ENCODE peak calls at places on chromosomes 3 and 15, in ten cellular contexts. V is sciatic nerve, U is NCI-H2081, M is HEK293T, H is progenitor cell of endocrine pancreas, L is NCI-H2171, Q is cardiac muscle cell, T is cardiac fibroblast, F is occipital lobe, W is GM12865. N is an unnamed sample.

GRCh38 chr3:186519021-186519658 is 25.0 kb downstream of the CRYGS start:
- DNase-seq in U (no peak), V (no peak), T (no peak), M (no peak), Q (no peak), H (no peak), F (no peak), W (peak), L (no peak), N (no peak)

GRCh38 chr3:24069045-24069444 is 124.0 kb downstream of the NR1D2 start:
- DNase-seq in L (no peak), F (no peak), Q (peak), T (peak), V (no peak), W (no peak), U (peak), M (no peak), H (no peak), N (no peak)

GRCh38 chr3:57733790-57734189 is 22.3 kb upstream of the SLMAP start:
- DNase-seq in V (no peak), M (no peak), L (no peak), H (no peak), F (no peak), Q (no peak), U (no peak), T (no peak), W (no peak), N (peak)

GRCh38 chr15:36133686-36134085 is 445.7 kb upstream of the CDIN1 start:
- DNase-seq in H (no peak), W (no peak), F (no peak), M (no peak), L (no peak), V (no peak), U (no peak), Q (no peak), T (no peak), N (no peak)

GRCh38 chr3:58657036-58657435 is 9.5 kb downstream of the FAM3D start:
- DNase-seq in H (no peak), T (no peak), L (no peak), F (no peak), U (no peak), W (no peak), Q (no peak), M (no peak), V (no peak), N (no peak)

GRCh38 chr3:63934484-63934883 is 22.3 kb upstream of the SCAANT1 start:
- DNase-seq in U (no peak), H (no peak), L (no peak), W (peak), V (no peak), Q (no peak), F (no peak), T (no peak), M (no peak), N (no peak)

GRCh38 chr3:82055792-82056191 is 294.3 kb upstream of the GBE1 start:
- DNase-seq in W (no peak), T (no peak), Q (no peak), M (no peak), V (no peak), U (no peak), H (no peak), L (no peak), F (no peak), N (peak)

GRCh38 chr3:65616563-65616962 is 422.2 kb downstream of the MAGI1 start:
- DNase-seq in M (no peak), Q (no peak), W (no peak), H (no peak), V (no peak), U (no peak), F (no peak), T (no peak), L (no peak), N (no peak)

GRCh38 chr15:51323749-51324148 is 14.6 kb downstream of the CYP19A1 start:
- DNase-seq in M (no peak), F (no peak), W (no peak), T (no peak), H (no peak), L (no peak), Q (no peak), V (no peak), U (no peak), N (no peak)